ENCODE peak calls at places on chromosomes 5 and 9, in five cellular contexts. X, G, C, L and P are unnamed samples.

GRCh38 chr5:172713113-172713808 is 57.7 kb downstream of the DUSP1 start:
- DNase-seq in L (peak; percentile 78), X (no peak), G (no peak), C (peak; percentile 63), P (peak; percentile 78)

GRCh38 chr5:173858675-173859121 is 29.5 kb upstream of the CPEB4 start:
- DNase-seq in C (no peak), G (no peak), L (no peak), X (no peak), P (no peak)

GRCh38 chr9:107523539-107523938 is 34.0 kb upstream of the KLF4 start:
- DNase-seq in L (no peak), G (no peak), X (no peak), C (no peak), P (no peak)

GRCh38 chr5:116360008-116360853 is 214.4 kb downstream of the SEMA6A start:
- DNase-seq in X (no peak), L (no peak), G (no peak), C (no peak), P (peak; percentile 87)

GRCh38 chr9:748861-749497 is 92.5 kb upstream of the DMRT1 start:
- DNase-seq in X (no peak), G (no peak), L (no peak), C (no peak), P (no peak)

GRCh38 chr9:137799630-137799983 is 78.0 kb upstream of the CACNA1B start:
- DNase-seq in G (no peak), X (no peak), C (no peak), L (no peak), P (no peak)

GRCh38 chr5:159422371-159422770 is 92.1 kb upstream of the IL12B start:
- DNase-seq in L (no peak), X (no peak), G (no peak), C (peak; percentile 45), P (no peak)

GRCh38 chr9:135887021-135887507 is 20.3 kb downstream of the CAMSAP1 start:
- DNase-seq in C (no peak), L (no peak), X (no peak), G (no peak), P (peak; percentile 72)

GRCh38 chr5:151903243-151903653 is 21.4 kb downstream of the GLRA1 start:
- DNase-seq in C (no peak), G (no peak), X (no peak), L (no peak), P (no peak)

GRCh38 chr9:137784046-137784445 is 93.5 kb upstream of the CACNA1B start:
- DNase-seq in G (no peak), X (no peak), C (peak; percentile 35), L (no peak), P (no peak)

GRCh38 chr5:78300464-78301045 is 6.1 kb upstream of the AP3B1 start:
- DNase-seq in G (no peak), C (no peak), L (no peak), X (no peak), P (no peak)

GRCh38 chr5:96125335-96125891 is 163.8 kb upstream of the ELL2 start:
- DNase-seq in G (no peak), C (no peak), L (no peak), X (no peak), P (no peak)

GRCh38 chr5:57097526-57097925 is 76.3 kb upstream of the GPBP1 start:
- DNase-seq in G (no peak), C (no peak), X (no peak), L (no peak), P (no peak)

GRCh38 chr9:72948906-72949582 is 3.8 kb downstream of the ALDH1A1 start:
- DNase-seq in X (no peak), L (no peak), G (no peak), C (no peak), P (no peak)

GRCh38 chr5:44644628-44645027 is 164.1 kb upstream of the MRPS30 start:
- DNase-seq in X (no peak), G (no peak), L (no peak), C (no peak), P (no peak)